ENCODE peak calls at places on chromosomes 1 and 21, in seven cellular contexts. H, L, X, F, V, I and M are unnamed samples.

GRCh38 chr1:42934541-42935312 is 23.9 kb downstream of the SLC2A1 start:
- DNase-seq in H (no peak), L (no peak), X (no peak), F (no peak), V (no peak), I (no peak), M (no peak)

GRCh38 chr1:50080904-50081586 is 27.7 kb upstream of the ELAVL4 start:
- DNase-seq in H (no peak), L (peak), X (no peak), F (peak), V (no peak), I (no peak), M (peak)

GRCh38 chr1:8497196-8497878 is 179.4 kb downstream of the SLC45A1 start:
- DNase-seq in H (no peak), L (no peak), X (no peak), F (no peak), V (no peak), I (no peak), M (no peak)

GRCh38 chr1:50853325-50853724 is 106.7 kb downstream of the FAF1 start:
- DNase-seq in H (no peak), L (no peak), X (no peak), F (peak), V (no peak), I (no peak), M (no peak)

GRCh38 chr1:81509619-81510018 is 291.1 kb upstream of the ADGRL2 start:
- DNase-seq in H (no peak), L (no peak), X (no peak), F (no peak), V (no peak), I (peak), M (no peak)

GRCh38 chr1:224873645-224874369 is 55.7 kb upstream of the DNAH14 start:
- DNase-seq in H (no peak), L (no peak), X (no peak), F (peak), V (no peak), I (no peak), M (no peak)

GRCh38 chr1:82721702-82722101 is 921.0 kb downstream of the ADGRL2 start:
- DNase-seq in H (no peak), L (no peak), X (no peak), F (no peak), V (no peak), I (no peak), M (no peak)

GRCh38 chr1:231040800-231041704 is 998 bp upstream of the FAM89A start:
- DNase-seq in H (no peak), L (no peak), X (no peak), F (no peak), V (no peak), I (no peak), M (peak)

GRCh38 chr1:196400478-196401453 is 207.5 kb downstream of the KCNT2 start:
- DNase-seq in H (no peak), L (no peak), X (no peak), F (peak), V (no peak), I (no peak), M (no peak)

GRCh38 chr21:42373181-42373907 is 7.0 kb upstream of the TFF1 start:
- DNase-seq in H (no peak), L (no peak), X (no peak), F (no peak), V (peak), I (no peak), M (no peak)

GRCh38 chr1:180548686-180549326 is 10.0 kb upstream of the OVAAL start:
- DNase-seq in H (no peak), L (no peak), X (no peak), F (no peak), V (no peak), I (no peak), M (no peak)

GRCh38 chr1:117933769-117934168 is 4.2 kb downstream of the WDR3 start:
- DNase-seq in H (no peak), L (no peak), X (no peak), F (no peak), V (no peak), I (no peak), M (no peak)

GRCh38 chr1:116919802-116920201 is 10.1 kb downstream of the PTGFRN start:
- DNase-seq in H (no peak), L (no peak), X (no peak), F (peak), V (peak), I (no peak), M (peak)

GRCh38 chr1:21143138-21143537 is 33.6 kb downstream of the EIF4G3 start:
- DNase-seq in H (no peak), L (no peak), X (no peak), F (no peak), V (no peak), I (no peak), M (no peak)

GRCh38 chr1:20474333-20474975 is 11.6 kb downstream of the CAMK2N1 start:
- DNase-seq in H (no peak), L (no peak), X (no peak), F (no peak), V (no peak), I (no peak), M (no peak)

GRCh38 chr1:197393105-197393504 is 125.1 kb downstream of the CRB1 start:
- DNase-seq in H (no peak), L (no peak), X (no peak), F (no peak), V (no peak), I (no peak), M (no peak)

GRCh38 chr1:156368889-156369684 is at the start of gene RHBG:
- DNase-seq in H (no peak), L (peak), X (no peak), F (peak), V (no peak), I (no peak), M (no peak)

GRCh38 chr1:99850458-99850974 is 355 bp downstream of the AGL start:
- DNase-seq in H (no peak), L (no peak), X (no peak), F (no peak), V (no peak), I (no peak), M (no peak)

GRCh38 chr1:203465943-203466342 is 9.7 kb upstream of the PRELP start:
- DNase-seq in H (no peak), L (no peak), X (no peak), F (no peak), V (no peak), I (no peak), M (no peak)

GRCh38 chr1:3314561-3315271 is 139.7 kb upstream of the ARHGEF16 start:
- DNase-seq in H (no peak), L (no peak), X (no peak), F (no peak), V (no peak), I (no peak), M (no peak)

GRCh38 chr1:3311711-3312110 is 142.8 kb upstream of the ARHGEF16 start:
- DNase-seq in H (no peak), L (no peak), X (no peak), F (no peak), V (no peak), I (no peak), M (no peak)

GRCh38 chr1:3312310-3312734 is 142.1 kb upstream of the ARHGEF16 start:
- DNase-seq in H (no peak), L (no peak), X (no peak), F (no peak), V (no peak), I (no peak), M (no peak)

GRCh38 chr1:3313579-3313955 is 140.9 kb upstream of the ARHGEF16 start:
- DNase-seq in H (no peak), L (peak), X (no peak), F (no peak), V (no peak), I (no peak), M (no peak)

DNA sequence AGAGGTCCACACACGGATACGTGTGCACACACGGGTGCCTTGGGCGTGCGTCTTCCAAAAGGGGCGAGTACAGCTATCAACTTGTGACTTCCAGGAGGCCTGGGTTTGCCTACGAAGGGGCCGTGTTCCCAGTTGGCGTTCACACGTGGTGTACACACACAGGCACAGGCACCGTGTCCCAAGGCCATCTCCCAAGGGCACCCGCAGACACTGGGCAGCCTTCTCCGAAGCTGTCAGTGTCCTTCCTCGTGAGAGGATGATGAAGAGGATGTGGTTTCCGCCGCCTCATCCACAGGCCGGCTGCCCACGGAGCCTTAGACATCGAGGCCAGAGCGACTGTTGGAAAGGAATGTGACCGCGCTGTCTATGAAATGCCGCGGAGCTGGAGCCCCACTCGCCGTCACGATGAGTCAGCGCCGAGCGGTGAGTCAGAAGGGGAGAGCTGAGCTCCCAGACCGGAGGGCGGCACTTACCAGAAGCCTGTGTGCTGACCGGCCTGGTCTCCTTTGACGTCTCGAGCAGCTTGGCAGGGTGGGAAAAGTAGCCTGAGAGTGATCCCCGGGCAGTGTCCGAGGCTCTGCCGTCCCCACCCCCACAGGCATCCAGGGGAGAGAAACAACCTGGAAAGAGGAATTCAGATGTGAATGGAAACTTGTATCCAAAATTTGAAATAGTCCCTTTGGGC is 141.4 kb upstream of the ARHGEF16 start:
- DNase-seq in H (peak), L (peak), X (no peak), F (peak), V (peak), I (peak), M (no peak)
- TF ChIP-seq USF2 in H (no peak), L (no peak), X (no peak), F (no peak), V (no peak), I (no peak), M (no peak)

DNA sequence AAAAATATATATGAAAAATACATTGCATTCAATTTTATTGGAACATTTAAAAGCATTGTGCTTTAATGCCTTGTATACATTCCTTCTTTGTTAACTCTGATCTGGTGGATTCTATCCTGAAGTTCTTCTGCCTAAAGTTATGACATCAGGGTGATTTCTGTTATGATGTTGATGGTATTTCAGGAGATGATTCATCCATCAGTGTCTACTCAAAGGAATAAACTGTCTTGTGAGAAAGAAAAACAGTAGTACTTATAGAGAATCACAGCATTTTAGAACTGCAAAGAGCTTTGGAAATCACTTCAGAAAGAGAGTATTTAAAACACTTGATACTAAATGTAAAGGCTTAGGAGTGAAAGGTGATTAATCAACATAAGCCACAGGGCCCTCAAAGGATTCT is 155.7 kb downstream of the PTPRC start:
- DNase-seq in H (no peak), L (no peak), X (no peak), F (no peak), V (no peak), I (no peak), M (no peak)
- TF ChIP-seq MAX in H (no peak), L (no peak), X (no peak), F (no peak), V (no peak), I (no peak), M (no peak)

GRCh38 chr1:29123871-29124365 is at the start of gene TMEM200B:
- DNase-seq in H (no peak), L (peak), X (no peak), F (no peak), V (no peak), I (no peak), M (peak)

GRCh38 chr1:29121516-29121937 is 2.2 kb downstream of the TMEM200B start:
- DNase-seq in H (no peak), L (peak), X (no peak), F (no peak), V (no peak), I (no peak), M (peak)

GRCh38 chr1:29121951-29122661 is 1.6 kb downstream of the TMEM200B start:
- DNase-seq in H (no peak), L (peak), X (no peak), F (no peak), V (no peak), I (peak), M (peak)

GRCh38 chr1:29122987-29123870 is 474 bp downstream of the TMEM200B start:
- DNase-seq in H (no peak), L (peak), X (no peak), F (no peak), V (no peak), I (no peak), M (peak)

DNA sequence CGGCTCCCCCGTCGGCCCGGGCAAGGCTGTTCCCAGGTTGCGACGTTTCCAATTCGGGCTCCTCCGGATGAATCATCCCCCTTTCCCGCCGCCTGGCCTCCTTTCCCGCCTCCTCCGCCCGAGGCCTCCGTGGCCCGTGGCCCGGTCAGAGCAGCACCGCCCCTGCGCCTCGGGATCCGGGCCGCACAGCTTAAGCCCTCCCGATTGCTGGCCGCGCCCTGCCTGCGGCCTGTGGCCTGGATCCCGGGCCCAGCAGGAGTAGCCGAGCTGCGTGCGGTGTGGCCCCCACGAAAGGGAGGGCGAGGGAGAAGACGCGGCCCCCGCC is 1.1 kb downstream of the TMEM200B start:
- DNase-seq in H (no peak), L (peak), X (no peak), F (no peak), V (no peak), I (no peak), M (peak)
- TF ChIP-seq USF2 in H (no peak), L (no peak), X (no peak), F (no peak), V (no peak), I (no peak), M (no peak)

DNA sequence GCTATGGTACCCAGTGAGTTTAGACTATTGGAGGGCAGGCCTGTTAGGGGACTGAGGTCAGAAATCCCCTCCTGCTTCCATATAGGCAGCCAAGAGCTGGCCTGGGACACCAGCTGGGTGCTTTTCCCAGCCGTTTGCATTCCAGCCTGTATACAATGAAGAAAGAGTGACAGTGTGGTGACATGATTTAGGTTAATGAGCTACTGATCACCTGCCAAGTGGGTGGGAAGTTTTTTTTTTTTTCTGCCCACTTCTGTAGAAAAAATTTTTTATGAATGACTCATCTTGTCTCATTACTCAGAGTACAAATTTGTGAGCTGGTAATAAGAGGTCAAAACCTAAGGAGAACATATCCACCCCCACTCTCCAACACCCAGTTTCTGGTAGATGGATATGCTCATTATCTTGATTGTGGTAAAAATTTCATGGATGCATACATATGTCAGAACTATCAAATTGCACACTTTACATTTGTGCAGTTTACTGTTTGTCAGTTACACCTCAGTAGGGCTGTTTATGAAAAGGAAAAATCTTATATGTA is 16.4 kb upstream of the CGN start:
- DNase-seq in H (no peak), L (no peak), X (no peak), F (peak), V (no peak), I (no peak), M (no peak)
- TF ChIP-seq MAX in H (no peak), L (no peak), X (no peak), F (no peak), V (no peak), I (no peak), M (no peak)

GRCh38 chr1:36737767-36738166 is 255.1 kb upstream of the CSF3R start:
- DNase-seq in H (no peak), L (no peak), X (no peak), F (no peak), V (no peak), I (no peak), M (no peak)
- TF ChIP-seq USF2 in H (no peak), L (no peak), X (no peak), F (no peak), V (no peak), I (no peak), M (no peak)

GRCh38 chr1:165287781-165288180 is 68.7 kb downstream of the LMX1A start:
- DNase-seq in H (no peak), L (no peak), X (no peak), F (no peak), V (no peak), I (no peak), M (no peak)

GRCh38 chr1:165287329-165287728 is 69.2 kb downstream of the LMX1A start:
- DNase-seq in H (no peak), L (peak), X (no peak), F (no peak), V (no peak), I (peak), M (no peak)

GRCh38 chr1:165290143-165290542 is 66.4 kb downstream of the LMX1A start:
- DNase-seq in H (no peak), L (no peak), X (no peak), F (no peak), V (no peak), I (no peak), M (peak)

GRCh38 chr1:165289556-165289955 is 67.0 kb downstream of the LMX1A start:
- DNase-seq in H (no peak), L (no peak), X (no peak), F (no peak), V (no peak), I (no peak), M (peak)

DNA sequence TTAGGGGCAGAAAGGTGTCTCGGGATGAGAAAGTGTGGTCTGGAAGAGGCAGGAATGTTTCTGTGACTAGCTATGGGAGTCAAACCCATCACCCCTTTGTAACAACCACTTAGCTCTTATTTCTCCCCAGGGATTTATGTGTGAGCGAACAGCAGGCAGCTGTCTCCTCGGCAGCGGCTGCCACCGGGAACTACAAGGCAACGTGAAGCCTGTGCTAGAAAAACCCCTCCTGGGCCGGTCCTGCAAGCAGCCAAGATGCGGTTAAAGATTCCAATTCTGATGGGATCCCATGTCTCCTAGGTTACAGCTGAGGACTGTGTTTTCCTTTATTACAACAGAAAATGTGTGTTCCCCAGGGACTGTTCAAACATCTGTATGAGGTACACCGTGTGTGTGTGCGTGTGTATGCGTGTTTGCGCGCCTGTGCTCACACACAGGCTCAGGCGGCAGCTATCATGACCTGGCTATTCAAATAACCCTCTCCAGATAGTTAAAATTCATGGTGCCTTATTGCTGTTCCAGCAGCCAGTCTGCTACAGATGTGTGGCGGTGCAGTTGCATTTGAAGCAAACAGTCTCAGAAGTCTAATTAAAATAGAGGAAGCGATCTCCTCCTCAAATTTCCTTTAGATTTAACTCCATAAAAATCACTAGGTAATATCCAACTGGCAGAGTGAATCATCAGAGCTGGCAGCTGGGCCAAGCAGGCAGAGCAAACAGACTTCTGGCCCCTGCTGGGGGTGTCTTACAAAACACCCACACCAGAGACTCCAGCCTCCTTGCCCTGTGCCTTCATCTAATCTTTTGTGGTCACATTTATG is 68.0 kb downstream of the LMX1A start:
- DNase-seq in H (peak), L (no peak), X (no peak), F (no peak), V (no peak), I (no peak), M (no peak)
- TF ChIP-seq MAX in H (no peak), L (no peak), X (no peak), F (no peak), V (no peak), I (no peak), M (no peak)

DNA sequence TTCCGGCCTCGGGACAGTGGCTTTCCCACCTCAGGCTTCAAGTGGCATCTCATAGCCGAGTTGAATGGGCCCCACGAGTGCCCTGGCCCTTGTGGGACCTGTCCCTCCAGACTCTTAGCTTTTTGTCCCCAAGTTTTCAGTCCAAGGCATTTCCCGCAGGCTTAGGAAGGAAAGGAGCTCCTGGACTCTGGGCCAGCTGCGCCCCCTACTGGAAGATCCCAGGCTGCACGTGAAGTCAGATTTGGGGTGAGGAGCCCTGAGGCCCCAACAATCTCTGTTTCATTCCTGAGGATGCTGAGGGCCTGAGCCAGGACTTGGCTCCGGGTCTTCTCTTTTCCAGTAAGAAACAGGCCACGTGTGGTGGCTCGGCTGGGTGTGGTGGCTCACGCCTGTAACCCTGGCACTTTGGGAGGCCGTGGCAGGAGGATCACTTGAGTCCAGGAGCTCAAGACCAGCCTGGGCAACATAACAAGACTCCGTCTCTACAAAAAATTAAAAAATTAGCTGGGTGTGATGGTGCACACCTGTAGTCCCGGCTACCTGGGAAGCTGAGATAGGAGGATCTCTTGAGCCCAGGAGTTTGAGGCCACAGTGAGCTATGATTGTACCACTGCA is 67.4 kb downstream of the ARHGEF10L start:
- DNase-seq in H (peak), L (peak), X (no peak), F (peak), V (peak), I (peak), M (peak)
- TF ChIP-seq USF2 in H (no peak), L (no peak), X (no peak), F (no peak), V (no peak), I (no peak), M (no peak)

GRCh38 chr1:236998571-236998970 is 5.7 kb downstream of the MT1HL1 start:
- DNase-seq in H (no peak), L (no peak), X (no peak), F (no peak), V (no peak), I (no peak), M (no peak)

GRCh38 chr1:237000191-237000590 is 4.0 kb downstream of the MT1HL1 start:
- DNase-seq in H (no peak), L (no peak), X (no peak), F (no peak), V (no peak), I (no peak), M (no peak)

GRCh38 chr1:237005674-237006073 is 1.4 kb upstream of the MT1HL1 start:
- DNase-seq in H (no peak), L (no peak), X (no peak), F (no peak), V (no peak), I (no peak), M (no peak)

GRCh38 chr1:237007147-237007881 is 3.1 kb upstream of the MT1HL1 start:
- DNase-seq in H (no peak), L (no peak), X (no peak), F (no peak), V (no peak), I (no peak), M (no peak)

GRCh38 chr1:237004116-237004515 is at the start of gene MT1HL1:
- DNase-seq in H (no peak), L (no peak), X (no peak), F (no peak), V (no peak), I (no peak), M (no peak)
- TF ChIP-seq MAX in H (no peak), L (no peak), X (no peak), F (no peak), V (no peak), I (no peak), M (no peak)